ENCODE peak calls at places on chromosomes 7 and 10, in eight cellular contexts. One of them, this sample, is unnamed.

GRCh38 chr7:116500071-116500853 is 724 bp downstream of the CAV2 start:
- DNase-seq in body of pancreas: peak
- DNase-seq in esophagus muscularis mucosa: no peak
- DNase-seq in Peyer's patch: no peak
- DNase-seq in GM12878: no peak
- DNase-seq in ovary: peak
- DNase-seq in prostate gland: peak
- DNase-seq in A549: no peak
- DNase-seq in this sample: no peak

GRCh38 chr10:72954596-72955569 is at the start of gene PLA2G12B:
- DNase-seq in body of pancreas: no peak
- DNase-seq in esophagus muscularis mucosa: no peak
- DNase-seq in Peyer's patch: no peak
- DNase-seq in GM12878: no peak
- DNase-seq in ovary: no peak
- DNase-seq in prostate gland: no peak
- DNase-seq in A549: no peak
- DNase-seq in this sample: no peak

GRCh38 chr7:9488555-9488954 is 1055.1 kb downstream of the NXPH1 start:
- DNase-seq in body of pancreas: no peak
- DNase-seq in esophagus muscularis mucosa: no peak
- DNase-seq in Peyer's patch: no peak
- DNase-seq in GM12878: no peak
- DNase-seq in ovary: no peak
- DNase-seq in prostate gland: no peak
- DNase-seq in A549: no peak
- DNase-seq in this sample: no peak

GRCh38 chr7:55568613-55569268 is 3.6 kb downstream of the VOPP1 start:
- DNase-seq in body of pancreas: no peak
- DNase-seq in esophagus muscularis mucosa: no peak
- DNase-seq in Peyer's patch: peak
- DNase-seq in GM12878: no peak
- DNase-seq in ovary: no peak
- DNase-seq in prostate gland: no peak
- DNase-seq in A549: no peak
- DNase-seq in this sample: no peak

GRCh38 chr10:123287594-123288247 is 133.5 kb downstream of the BUB3 start:
- DNase-seq in body of pancreas: no peak
- DNase-seq in esophagus muscularis mucosa: no peak
- DNase-seq in Peyer's patch: no peak
- DNase-seq in GM12878: no peak
- DNase-seq in ovary: no peak
- DNase-seq in prostate gland: no peak
- DNase-seq in A549: peak
- DNase-seq in this sample: no peak

GRCh38 chr7:147432068-147432467 is 1158.5 kb upstream of the C7orf33 start:
- DNase-seq in body of pancreas: no peak
- DNase-seq in esophagus muscularis mucosa: no peak
- DNase-seq in Peyer's patch: no peak
- DNase-seq in GM12878: no peak
- DNase-seq in ovary: no peak
- DNase-seq in prostate gland: no peak
- DNase-seq in A549: no peak
- DNase-seq in this sample: no peak

GRCh38 chr10:29616542-29616941 is 18.2 kb downstream of the SVIL start:
- DNase-seq in body of pancreas: no peak
- DNase-seq in esophagus muscularis mucosa: no peak
- DNase-seq in Peyer's patch: no peak
- DNase-seq in GM12878: no peak
- DNase-seq in ovary: no peak
- DNase-seq in prostate gland: no peak
- DNase-seq in A549: no peak
- DNase-seq in this sample: no peak

GRCh38 chr7:7522421-7522820 is 13.3 kb downstream of the COL28A1 start:
- DNase-seq in body of pancreas: no peak
- DNase-seq in esophagus muscularis mucosa: no peak
- DNase-seq in Peyer's patch: no peak
- DNase-seq in GM12878: no peak
- DNase-seq in ovary: no peak
- DNase-seq in prostate gland: no peak
- DNase-seq in A549: no peak
- DNase-seq in this sample: no peak

GRCh38 chr7:24786306-24786705 is 29.0 kb upstream of the GSDME start:
- DNase-seq in body of pancreas: no peak
- DNase-seq in esophagus muscularis mucosa: no peak
- DNase-seq in Peyer's patch: no peak
- DNase-seq in GM12878: no peak
- DNase-seq in ovary: no peak
- DNase-seq in prostate gland: no peak
- DNase-seq in A549: no peak
- DNase-seq in this sample: no peak

DNA sequence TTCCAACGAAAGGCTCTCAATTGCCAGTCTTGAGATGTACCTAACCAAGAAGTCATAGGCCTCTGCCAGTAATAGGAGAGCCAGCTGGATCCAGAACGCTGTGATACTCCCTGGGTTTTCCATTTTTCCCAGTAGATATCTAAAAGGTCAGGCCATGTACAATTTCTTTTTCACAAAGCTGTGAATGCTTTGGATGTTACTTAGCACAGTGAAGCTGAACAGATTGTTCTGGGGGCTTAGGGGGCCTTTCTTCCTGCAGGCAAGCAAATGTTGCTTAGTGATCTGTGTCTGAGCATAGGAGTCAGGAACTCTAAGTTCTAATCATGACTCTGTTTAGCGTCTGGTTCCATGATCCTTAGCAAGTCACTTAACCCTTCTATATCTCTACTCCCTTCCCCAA is 86.5 kb downstream of the ARMH3 start:
- DNase-seq in body of pancreas: no peak
- DNase-seq in esophagus muscularis mucosa: no peak
- DNase-seq in Peyer's patch: no peak
- DNase-seq in GM12878: no peak
- DNase-seq in ovary: no peak
- DNase-seq in prostate gland: no peak
- DNase-seq in A549: no peak
- DNase-seq in this sample: no peak
- TF ChIP-seq POLR2A in body of pancreas: no peak
- TF ChIP-seq POLR2A in esophagus muscularis mucosa: no peak
- TF ChIP-seq POLR2A in Peyer's patch: no peak
- TF ChIP-seq POLR2A in GM12878: no peak
- TF ChIP-seq POLR2A in ovary: no peak
- TF ChIP-seq POLR2A in prostate gland: no peak
- TF ChIP-seq POLR2A in A549: no peak
- TF ChIP-seq POLR2A in this sample: no peak

DNA sequence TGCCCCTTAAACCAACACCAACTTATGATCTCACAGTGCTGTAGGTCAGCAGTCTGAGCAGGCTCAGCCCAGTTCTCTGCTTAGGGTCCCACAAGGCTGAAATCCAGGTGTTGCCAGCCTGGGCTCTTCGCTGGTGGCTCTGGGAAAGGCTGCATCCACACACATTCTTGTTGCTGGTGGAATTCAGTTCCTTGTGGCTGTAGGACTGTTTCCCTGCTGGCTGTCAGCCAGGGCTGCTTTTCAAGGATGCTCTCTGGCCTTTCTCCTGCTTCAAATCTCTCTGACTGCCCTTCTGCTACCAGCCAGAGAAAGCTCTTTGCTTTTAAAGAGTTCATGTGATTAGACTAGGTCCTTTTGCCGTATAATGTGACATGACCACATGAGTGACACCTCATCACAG is 15.3 kb downstream of the POLL start:
- DNase-seq in body of pancreas: peak
- DNase-seq in esophagus muscularis mucosa: no peak
- DNase-seq in Peyer's patch: no peak
- DNase-seq in GM12878: no peak
- DNase-seq in ovary: no peak
- DNase-seq in prostate gland: no peak
- DNase-seq in A549: no peak
- DNase-seq in this sample: no peak
- TF ChIP-seq POLR2A in body of pancreas: no peak
- TF ChIP-seq POLR2A in esophagus muscularis mucosa: no peak
- TF ChIP-seq POLR2A in Peyer's patch: no peak
- TF ChIP-seq POLR2A in GM12878: no peak
- TF ChIP-seq POLR2A in ovary: no peak
- TF ChIP-seq POLR2A in prostate gland: no peak
- TF ChIP-seq POLR2A in A549: no peak
- TF ChIP-seq POLR2A in this sample: no peak

GRCh38 chr7:141014523-141015395 is at the start of gene MRPS33:
- DNase-seq in body of pancreas: peak
- DNase-seq in esophagus muscularis mucosa: peak
- DNase-seq in Peyer's patch: peak
- DNase-seq in GM12878: peak
- DNase-seq in ovary: peak
- DNase-seq in prostate gland: peak
- DNase-seq in A549: peak
- DNase-seq in this sample: peak
- TF ChIP-seq POLR2A in body of pancreas: peak
- TF ChIP-seq POLR2A in esophagus muscularis mucosa: no peak
- TF ChIP-seq POLR2A in Peyer's patch: peak
- TF ChIP-seq POLR2A in GM12878: peak
- TF ChIP-seq POLR2A in ovary: peak
- TF ChIP-seq POLR2A in prostate gland: peak
- TF ChIP-seq POLR2A in A549: peak
- TF ChIP-seq POLR2A in this sample: peak

DNA sequence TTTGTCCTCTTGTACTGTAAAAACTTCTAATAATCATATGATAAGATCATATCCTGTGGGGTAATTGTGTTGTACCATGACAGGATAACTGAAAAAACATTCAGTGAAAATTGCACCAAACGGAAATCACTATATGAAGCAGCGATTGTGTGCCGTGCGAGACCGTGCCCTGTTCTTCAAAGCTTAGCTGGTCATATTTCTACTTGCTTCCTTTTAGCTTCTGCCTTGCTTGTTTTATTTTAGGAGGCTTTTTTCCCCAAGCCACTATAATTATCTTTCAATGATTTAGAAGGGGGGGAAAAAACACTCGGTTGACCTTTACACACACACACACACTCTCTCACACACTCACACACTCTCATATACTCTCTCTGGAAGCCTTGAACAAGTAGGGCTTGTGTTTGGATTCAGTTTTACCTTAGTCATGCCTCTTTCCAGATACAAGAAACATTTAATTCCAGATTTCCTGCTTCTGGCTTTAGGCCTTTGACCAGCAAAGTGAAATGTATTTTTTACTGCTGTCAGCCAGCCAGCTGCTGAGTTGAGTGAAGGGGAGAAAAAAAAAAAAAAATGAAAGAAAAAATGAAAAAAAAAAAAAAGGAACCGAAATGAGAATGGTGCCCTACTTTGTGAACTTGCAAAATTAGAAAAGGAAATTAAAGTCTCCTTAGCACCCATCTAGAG is 181.4 kb downstream of the ARID5B start:
- DNase-seq in body of pancreas: no peak
- DNase-seq in esophagus muscularis mucosa: no peak
- DNase-seq in Peyer's patch: no peak
- DNase-seq in GM12878: peak
- DNase-seq in ovary: no peak
- DNase-seq in prostate gland: no peak
- DNase-seq in A549: no peak
- DNase-seq in this sample: no peak
- TF ChIP-seq POLR2A in body of pancreas: no peak
- TF ChIP-seq POLR2A in esophagus muscularis mucosa: no peak
- TF ChIP-seq POLR2A in Peyer's patch: no peak
- TF ChIP-seq POLR2A in GM12878: no peak
- TF ChIP-seq POLR2A in ovary: no peak
- TF ChIP-seq POLR2A in prostate gland: no peak
- TF ChIP-seq POLR2A in A549: no peak
- TF ChIP-seq POLR2A in this sample: no peak

GRCh38 chr7:4740796-4741195 is 34.6 kb upstream of the AP5Z1 start:
- DNase-seq in body of pancreas: no peak
- DNase-seq in esophagus muscularis mucosa: no peak
- DNase-seq in Peyer's patch: no peak
- DNase-seq in GM12878: no peak
- DNase-seq in ovary: no peak
- DNase-seq in prostate gland: no peak
- DNase-seq in A549: no peak
- DNase-seq in this sample: no peak

GRCh38 chr7:4744391-4745264 is 30.8 kb upstream of the AP5Z1 start:
- DNase-seq in body of pancreas: peak
- DNase-seq in esophagus muscularis mucosa: peak
- DNase-seq in Peyer's patch: peak
- DNase-seq in GM12878: peak
- DNase-seq in ovary: peak
- DNase-seq in prostate gland: peak
- DNase-seq in A549: peak
- DNase-seq in this sample: peak

GRCh38 chr7:4742051-4742573 is 33.3 kb upstream of the AP5Z1 start:
- DNase-seq in body of pancreas: no peak
- DNase-seq in esophagus muscularis mucosa: no peak
- DNase-seq in Peyer's patch: no peak
- DNase-seq in GM12878: no peak
- DNase-seq in ovary: no peak
- DNase-seq in prostate gland: no peak
- DNase-seq in A549: no peak
- DNase-seq in this sample: no peak

GRCh38 chr7:4745265-4745919 is 30.0 kb upstream of the AP5Z1 start:
- DNase-seq in body of pancreas: no peak
- DNase-seq in esophagus muscularis mucosa: no peak
- DNase-seq in Peyer's patch: no peak
- DNase-seq in GM12878: no peak
- DNase-seq in ovary: no peak
- DNase-seq in prostate gland: no peak
- DNase-seq in A549: no peak
- DNase-seq in this sample: no peak

DNA sequence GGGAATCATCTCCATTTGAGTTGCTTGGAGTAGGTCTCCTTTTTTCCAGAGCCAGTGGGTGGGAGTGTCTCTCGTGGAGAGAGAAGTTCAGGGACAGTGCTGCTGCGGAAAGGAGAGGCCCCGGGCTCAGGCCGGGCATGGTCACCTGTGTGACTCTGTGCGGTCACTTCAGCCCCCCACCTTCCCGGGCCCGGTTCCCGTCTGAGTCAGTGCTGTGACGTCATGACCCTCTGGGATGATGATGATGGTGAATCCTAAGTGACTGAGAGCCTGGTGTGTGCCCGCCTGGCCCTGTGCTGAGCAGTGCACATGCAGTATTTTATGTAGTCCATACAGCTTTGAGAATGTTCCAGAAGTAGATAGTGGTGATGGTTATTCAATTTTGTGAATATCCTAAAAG is 32.6 kb upstream of the AP5Z1 start:
- DNase-seq in body of pancreas: no peak
- DNase-seq in esophagus muscularis mucosa: no peak
- DNase-seq in Peyer's patch: no peak
- DNase-seq in GM12878: no peak
- DNase-seq in ovary: no peak
- DNase-seq in prostate gland: no peak
- DNase-seq in A549: no peak
- DNase-seq in this sample: no peak
- TF ChIP-seq POLR2A in body of pancreas: no peak
- TF ChIP-seq POLR2A in esophagus muscularis mucosa: no peak
- TF ChIP-seq POLR2A in Peyer's patch: no peak
- TF ChIP-seq POLR2A in GM12878: no peak
- TF ChIP-seq POLR2A in ovary: no peak
- TF ChIP-seq POLR2A in prostate gland: no peak
- TF ChIP-seq POLR2A in A549: no peak
- TF ChIP-seq POLR2A in this sample: no peak